ENCODE peak calls at places on chromosomes 6 and 20, in six cellular contexts. A is IMR-90, B is HepG2, O is A549, H is GM12878, V is SK-N-SH. G is an unnamed sample.

GRCh38 chr6:20868397-20869185 is 334.3 kb downstream of the CDKAL1 start:
- DNase-seq in B (no peak), O (no peak), H (no peak), V (peak; percentile 24), A (no peak), G (no peak)

GRCh38 chr6:64713175-64713574 is 993.9 kb downstream of the EYS start:
- DNase-seq in H (no peak), A (no peak), O (no peak), B (no peak), V (no peak), G (no peak)

GRCh38 chr20:57476073-57476526 is 48.8 kb downstream of the CTCFL start:
- DNase-seq in O (no peak), H (peak; percentile 67), A (no peak), V (no peak), B (no peak), G (no peak)

GRCh38 chr6:152063170-152063921 is 255.9 kb downstream of the ESR1 start:
- DNase-seq in A (no peak), B (peak; percentile 23), O (no peak), V (no peak), H (no peak), G (no peak)

GRCh38 chr6:65399355-65400084 is 307.5 kb downstream of the EYS start:
- DNase-seq in H (no peak), O (no peak), B (peak; percentile 18), A (no peak), V (no peak), G (no peak)

GRCh38 chr20:6575912-6576391 is 191.5 kb upstream of the BMP2 start:
- DNase-seq in B (peak; percentile 52), A (peak; percentile 72), O (no peak), V (peak; percentile 11), H (peak; percentile 53), G (no peak)

GRCh38 chr6:50049829-50050228 is at the start of gene DEFB112:
- DNase-seq in O (no peak), B (no peak), V (no peak), A (no peak), H (no peak), G (no peak)

GRCh38 chr6:52420668-52421358 is 671 bp downstream of the EFHC1 start:
- DNase-seq in O (peak; percentile 67), A (peak; percentile 33), H (no peak), V (peak; percentile 53), B (peak; percentile 76), G (peak; percentile 47)

GRCh38 chr6:151675746-151676459 is 131.6 kb upstream of the ESR1 start:
- DNase-seq in O (peak; percentile 56), A (peak; percentile 4), V (peak; percentile 64), B (peak; percentile 64), H (peak; percentile 11), G (peak; percentile 84)

GRCh38 chr6:31214516-31214915 is 44.0 kb upstream of the POU5F1 start:
- DNase-seq in A (no peak), O (no peak), B (no peak), H (no peak), V (no peak), G (no peak)

GRCh38 chr6:83707829-83708545 is 914 bp downstream of the SNAP91 start:
- DNase-seq in O (no peak), A (no peak), H (no peak), V (peak; percentile 79), B (no peak), G (no peak)

GRCh38 chr6:36547646-36548400 is 544 bp upstream of the STK38 start:
- DNase-seq in B (no peak), H (no peak), A (no peak), V (peak; percentile 24), O (no peak), G (no peak)

GRCh38 chr6:19399406-19399805 is 437.8 kb upstream of the ID4 start:
- DNase-seq in O (no peak), H (no peak), B (no peak), A (peak; percentile 22), V (no peak), G (no peak)

GRCh38 chr6:101001012-101001411 is 119.9 kb upstream of the ASCC3 start:
- DNase-seq in V (no peak), H (no peak), A (no peak), B (no peak), O (no peak), G (no peak)

GRCh38 chr6:129186988-129187387 is 304.1 kb downstream of the LAMA2 start:
- DNase-seq in V (no peak), A (peak; percentile 80), B (no peak), O (no peak), H (no peak), G (no peak)

GRCh38 chr6:33589723-33590530 is 9.9 kb upstream of the BAK1 start:
- DNase-seq in H (peak; percentile 37), O (peak; percentile 77), B (peak; percentile 97), A (peak; percentile 92), V (peak; percentile 84), G (peak; percentile 81)

GRCh38 chr20:32439132-32439829 is 81.2 kb downstream of the ASXL1 start:
- DNase-seq in V (no peak), O (no peak), A (peak; percentile 92), H (no peak), B (no peak), G (peak; percentile 20)

GRCh38 chr20:32438331-32438858 is 80.3 kb downstream of the ASXL1 start:
- DNase-seq in B (no peak), O (no peak), V (no peak), H (no peak), A (no peak), G (no peak)

GRCh38 chr20:32436968-32437367 is 78.8 kb downstream of the ASXL1 start:
- DNase-seq in H (no peak), B (no peak), V (no peak), O (no peak), A (no peak), G (no peak)

GRCh38 chr20:32436142-32436861 is 78.2 kb downstream of the ASXL1 start:
- DNase-seq in V (peak; percentile 10), O (no peak), B (no peak), A (no peak), H (no peak), G (no peak)

GRCh38 chr20:32437391-32438074 is 79.4 kb downstream of the ASXL1 start:
- DNase-seq in V (peak; percentile 47), B (peak; percentile 77), A (no peak), H (no peak), O (peak; percentile 37), G (no peak)
- TF ChIP-seq SMC3 in V (no peak), B (peak; percentile 95), A (no peak), H (no peak), O (no peak), G (peak; percentile 2)

GRCh38 chr6:42449917-42450313 is 1.8 kb downstream of the TRERF1 start:
- DNase-seq in O (no peak), A (peak; percentile 38), V (no peak), H (no peak), B (no peak), G (no peak)

GRCh38 chr6:42448906-42449659 is 2.6 kb downstream of the TRERF1 start:
- DNase-seq in A (no peak), V (no peak), H (no peak), B (no peak), O (no peak), G (no peak)

GRCh38 chr6:42451146-42451594 is 556 bp downstream of the TRERF1 start:
- DNase-seq in V (no peak), H (no peak), A (no peak), B (no peak), O (no peak), G (no peak)

GRCh38 chr6:42451595-42452170 is at the start of gene TRERF1:
- DNase-seq in V (peak; percentile 72), H (no peak), A (peak; percentile 81), O (peak; percentile 74), B (no peak), G (peak; percentile 59)

DNA sequence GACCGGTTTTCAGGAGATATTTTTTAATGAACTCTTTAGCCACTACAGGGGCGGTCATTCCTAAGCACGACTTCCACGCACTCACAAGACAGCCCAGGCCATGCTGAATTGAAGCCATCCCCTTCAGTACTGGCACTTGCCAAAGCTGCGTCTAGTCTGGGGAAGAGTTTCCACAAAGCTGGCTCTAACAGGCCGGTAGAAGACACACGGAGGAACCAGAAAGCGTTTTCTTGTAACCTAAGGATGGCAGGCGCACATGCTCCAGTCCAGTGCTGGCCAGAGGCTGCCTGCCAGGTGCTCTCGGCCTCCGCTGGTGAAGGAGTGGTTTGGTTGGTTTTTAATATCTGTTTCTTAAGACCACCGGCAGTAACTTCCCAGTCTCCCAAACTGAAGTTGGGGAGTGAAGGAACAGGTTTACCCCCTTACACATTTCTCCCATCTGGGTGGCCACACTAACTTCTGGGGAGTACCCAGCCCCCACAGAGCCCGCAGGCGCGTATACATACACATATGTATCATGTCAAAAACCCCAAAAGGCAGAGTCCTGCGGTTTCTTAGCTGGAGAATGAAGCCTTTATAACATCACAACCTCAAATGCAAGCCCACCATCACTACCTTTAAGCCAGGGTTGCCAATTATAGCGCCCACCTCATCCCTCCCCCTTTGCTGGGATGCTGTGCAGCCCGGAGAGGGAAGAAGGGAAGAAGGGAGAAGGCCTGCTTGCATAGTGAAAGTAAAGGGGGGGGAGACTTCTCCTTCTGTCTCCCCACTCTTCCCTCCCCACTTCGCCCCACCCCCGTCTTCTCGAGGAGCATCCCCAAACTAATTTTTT is 1.2 kb downstream of the TRERF1 start:
- DNase-seq in V (no peak), A (peak; percentile 33), B (no peak), H (no peak), O (no peak), G (no peak)
- TF ChIP-seq SMC3 in V (no peak), A (no peak), B (no peak), H (no peak), O (no peak), G (no peak)

GRCh38 chr6:168097221-168097620 is 18.2 kb upstream of the FRMD1 start:
- DNase-seq in A (no peak), H (no peak), O (no peak), V (no peak), B (no peak), G (no peak)

GRCh38 chr6:168095741-168096250 is 16.8 kb upstream of the FRMD1 start:
- DNase-seq in O (no peak), A (no peak), V (peak; percentile 10), B (no peak), H (no peak), G (no peak)

GRCh38 chr6:168097621-168098430 is 18.8 kb upstream of the FRMD1 start:
- DNase-seq in H (no peak), V (peak; percentile 82), B (no peak), A (no peak), O (no peak), G (no peak)

GRCh38 chr6:168095171-168095691 is 16.2 kb upstream of the FRMD1 start:
- DNase-seq in V (no peak), O (no peak), B (no peak), H (no peak), A (no peak), G (no peak)

DNA sequence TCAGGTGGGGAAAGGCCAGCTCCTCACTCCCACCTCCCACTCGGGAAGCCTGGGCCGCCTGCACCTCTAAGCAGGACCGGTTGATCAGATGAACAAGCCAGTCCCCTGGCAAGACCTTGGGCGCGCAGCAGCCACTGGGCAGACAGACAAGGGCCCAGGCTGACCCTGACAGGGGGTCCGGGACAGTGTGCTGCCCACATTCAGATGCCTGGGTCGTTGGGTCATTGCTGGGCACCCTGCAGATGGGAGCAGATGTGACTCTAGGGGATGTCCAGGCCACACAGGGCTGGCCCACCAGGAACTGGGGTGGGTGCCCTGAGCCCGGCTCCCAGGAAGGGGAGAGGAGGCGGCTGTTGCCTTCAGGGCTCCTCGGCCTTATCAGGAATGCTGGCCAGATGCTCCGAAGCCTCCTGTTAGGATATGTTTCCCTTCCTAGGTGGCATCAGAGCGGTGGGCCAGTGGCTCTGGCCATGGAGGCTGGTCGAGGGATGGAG is 17.3 kb upstream of the FRMD1 start:
- DNase-seq in V (peak; percentile 72), B (no peak), O (no peak), H (no peak), A (no peak), G (no peak)
- TF ChIP-seq SMC3 in V (no peak), B (no peak), O (no peak), H (no peak), A (no peak), G (no peak)

GRCh38 chr20:47031028-47031427 is 136.4 kb downstream of the EYA2 start:
- DNase-seq in A (no peak), B (no peak), O (no peak), V (no peak), H (no peak), G (no peak)
- TF ChIP-seq SMC3 in A (no peak), B (no peak), O (no peak), V (no peak), H (no peak), G (no peak)